ENCODE peak calls at places on chromosome 4, in nine cellular contexts. D is GM23248, Q is H1, A is ovary, O is breast epithelium, Z is upper lobe of right lung, V is mammary epithelial cell, I is right atrium auricular region, N is heart right ventricle. M is an unnamed sample. For H3K4me1, the result is how much of the 10 kb centered on the place peaks cover.

GRCh38 chr4:185656467-185656890 is 121.2 kb upstream of the PDLIM3 start:
- DNase-seq in D (peak), Q (peak), A (peak), O (peak), Z (peak), V (peak), I (no peak), N (peak), M (peak)

GRCh38 chr4:88264338-88264737 is 20.0 kb downstream of the PPM1K start:
- DNase-seq in D (no peak), Q (no peak), A (no peak), O (no peak), Z (no peak), V (no peak), I (no peak), N (no peak), M (no peak)

GRCh38 chr4:79235074-79235473 is 90.8 kb downstream of the NAA11 start:
- DNase-seq in D (no peak), Q (no peak), A (no peak), O (no peak), Z (no peak), V (no peak), I (no peak), N (no peak), M (no peak)

GRCh38 chr4:10098770-10099139 is 17.8 kb downstream of the WDR1 start:
- DNase-seq in D (peak), Q (no peak), A (no peak), O (no peak), Z (no peak), V (peak), I (no peak), N (no peak), M (no peak)

GRCh38 chr4:109810580-109811387 is 4.8 kb upstream of the GAR1 start:
- DNase-seq in D (no peak), Q (no peak), A (no peak), O (no peak), Z (no peak), V (no peak), I (no peak), N (no peak), M (no peak)

GRCh38 chr4:39699676-39700409 is 1.9 kb downstream of the UBE2K start:
- DNase-seq in D (peak), Q (no peak), A (no peak), O (no peak), Z (no peak), V (peak), I (no peak), N (no peak), M (no peak)

GRCh38 chr4:94849901-94850300 is 92.1 kb downstream of the BMPR1B start:
- DNase-seq in D (no peak), Q (no peak), A (no peak), O (no peak), Z (no peak), V (no peak), I (no peak), N (no peak), M (no peak)

GRCh38 chr4:39718366-39719323 is 20.7 kb downstream of the UBE2K start:
- DNase-seq in D (no peak), Q (no peak), A (no peak), O (no peak), Z (no peak), V (no peak), I (peak), N (no peak), M (no peak)

DNA sequence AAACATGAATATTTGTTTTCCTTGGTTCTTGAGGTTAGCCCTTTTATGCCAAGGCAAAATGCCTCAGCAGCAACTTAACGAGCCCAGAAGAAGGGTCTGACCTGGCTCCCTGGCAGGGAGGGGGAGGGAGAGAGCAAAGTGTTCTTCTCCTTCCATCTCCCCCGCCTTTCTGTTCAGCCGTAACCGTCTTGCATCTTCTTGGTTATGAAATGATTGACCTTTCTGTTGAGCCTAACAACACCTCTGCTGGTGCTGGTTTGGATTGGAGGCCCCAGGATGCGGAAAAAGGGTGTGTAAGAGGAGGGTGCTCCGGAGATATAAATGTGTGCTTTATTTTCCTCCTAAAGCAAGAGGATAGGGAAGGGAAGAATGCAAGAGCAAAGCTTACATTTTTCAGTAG is 44.7 kb downstream of the PTTG2 start:
- DNase-seq in D (no peak), Q (no peak), A (no peak), O (no peak), Z (no peak), V (no peak), I (no peak), N (no peak), M (no peak)
- H3K27ac ChIP-seq in D (no peak), Q (no peak), A (peak), O (no peak), Z (no peak), V (no peak), I (no peak), N (no peak), M (no peak)

GRCh38 chr4:138398297-138398696 is 156.1 kb upstream of the SLC7A11 start:
- DNase-seq in D (no peak), Q (peak), A (no peak), O (no peak), Z (no peak), V (no peak), I (no peak), N (no peak), M (no peak)
- H3K4me1 ChIP-seq in D (under half), Q (under half), A (under half), O (under half), Z (under half), V (under half), I (under half), N (under half), M (under half)

DNA sequence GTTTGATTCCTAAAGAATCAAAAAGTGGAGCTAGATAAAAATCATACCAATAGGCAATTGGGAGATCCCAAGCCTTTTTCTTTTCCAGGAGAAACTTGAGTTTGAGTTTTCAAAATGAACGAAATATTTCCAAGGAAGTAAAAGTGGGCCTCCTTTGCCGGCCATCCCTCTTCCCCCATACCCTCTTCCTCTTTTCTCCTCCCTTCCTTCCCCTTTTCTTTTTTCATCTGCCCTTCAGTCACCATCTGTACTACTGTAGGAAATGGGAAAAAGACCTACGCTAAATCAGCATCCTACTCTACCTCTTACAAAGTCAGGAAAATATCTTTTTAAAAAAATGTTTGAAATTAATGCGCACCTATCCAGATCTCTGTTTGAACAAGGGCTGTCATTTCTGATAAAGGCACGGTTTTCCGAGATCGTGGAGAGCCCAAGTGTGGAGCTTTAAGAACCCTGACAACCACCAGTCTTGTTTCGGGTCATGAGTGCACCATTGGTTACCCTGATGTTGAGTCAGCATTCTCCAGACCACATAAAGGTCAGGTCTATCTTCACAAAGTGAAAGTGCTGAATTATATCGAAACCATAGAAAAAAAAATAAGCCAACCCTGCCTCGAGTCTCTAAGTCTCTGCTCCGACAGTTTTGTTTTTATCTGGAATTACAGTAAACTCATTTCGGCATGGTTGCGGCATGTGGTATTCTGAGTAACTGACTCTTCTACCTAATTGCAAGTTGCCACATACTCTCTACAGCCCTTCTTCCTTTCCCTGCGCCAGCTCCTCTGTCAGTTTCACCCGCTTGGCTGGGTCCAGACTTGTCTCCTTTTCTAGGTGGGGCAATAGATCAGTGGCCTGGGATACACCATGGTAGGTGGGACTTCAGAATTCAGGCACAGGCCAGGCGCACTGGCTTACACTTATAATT is 140.2 kb upstream of the KLF3 start:
- DNase-seq in D (no peak), Q (no peak), A (no peak), O (no peak), Z (no peak), V (peak), I (no peak), N (no peak), M (peak)
- H3K27ac ChIP-seq in D (no peak), Q (no peak), A (no peak), O (no peak), Z (peak), V (no peak), I (no peak), N (no peak), M (no peak)

GRCh38 chr4:150259861-150260567 is 181.8 kb downstream of the DCLK2 start:
- DNase-seq in D (no peak), Q (no peak), A (no peak), O (no peak), Z (no peak), V (no peak), I (no peak), N (no peak), M (no peak)
- H3K4me1 ChIP-seq in D (under half), Q (under half), A (under half), O (under half), Z (under half), V (under half), I (under half), N (under half), M (under half)

GRCh38 chr4:117691572-117692351 is 342.5 kb upstream of the NDST3 start:
- DNase-seq in D (no peak), Q (no peak), A (no peak), O (no peak), Z (no peak), V (no peak), I (no peak), N (no peak), M (peak)

DNA sequence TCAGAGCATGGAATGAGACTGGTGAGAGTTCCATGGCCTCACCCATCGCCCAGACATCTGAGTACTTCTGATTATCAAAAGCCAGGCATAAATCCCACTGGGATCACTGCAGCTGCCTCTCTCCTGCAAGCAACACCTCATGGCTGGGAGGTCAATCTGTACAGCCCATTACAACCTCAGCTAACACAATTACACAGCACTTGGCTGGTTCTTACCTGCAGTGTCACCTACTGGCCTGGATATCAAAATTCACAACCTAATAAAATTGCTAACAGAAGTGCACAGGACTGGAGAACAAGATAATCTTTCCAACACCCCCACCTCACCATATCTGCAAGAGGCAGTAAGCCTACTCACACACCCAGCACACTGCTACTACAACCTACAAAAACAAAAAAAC is 341.7 kb upstream of the NDST3 start:
- DNase-seq in D (no peak), Q (no peak), A (no peak), O (no peak), Z (no peak), V (no peak), I (no peak), N (no peak), M (no peak)
- H3K27ac ChIP-seq in D (no peak), Q (no peak), A (no peak), O (no peak), Z (no peak), V (no peak), I (no peak), N (no peak), M (no peak)

GRCh38 chr4:74111990-74112389 is 13.0 kb upstream of the CXCL2 start:
- DNase-seq in D (peak), Q (no peak), A (no peak), O (peak), Z (peak), V (peak), I (no peak), N (no peak), M (no peak)

GRCh38 chr4:74110670-74111069 is 11.7 kb upstream of the CXCL2 start:
- DNase-seq in D (no peak), Q (no peak), A (no peak), O (no peak), Z (no peak), V (no peak), I (no peak), N (no peak), M (no peak)

GRCh38 chr4:74112399-74113090 is 13.6 kb upstream of the CXCL2 start:
- DNase-seq in D (peak), Q (no peak), A (no peak), O (peak), Z (no peak), V (peak), I (no peak), N (no peak), M (no peak)

GRCh38 chr4:74109894-74110605 is 11.1 kb upstream of the CXCL2 start:
- DNase-seq in D (peak), Q (no peak), A (no peak), O (no peak), Z (no peak), V (peak), I (no peak), N (no peak), M (no peak)

GRCh38 chr4:74111576-74111975 is 12.6 kb upstream of the CXCL2 start:
- DNase-seq in D (no peak), Q (no peak), A (no peak), O (no peak), Z (no peak), V (no peak), I (no peak), N (no peak), M (no peak)
- H3K4me1 ChIP-seq in D (half or more), Q (under half), A (under half), O (under half), Z (under half), V (half or more), I (under half), N (under half), M (under half)